ENCODE peak calls at places on chromosomes 12 and 14, in four cellular contexts. One of them, this sample, is unnamed.

GRCh38 chr14:65019944-65020566 is 33.4 kb downstream of the FNTB start:
- DNase-seq in fibroblast of the aortic adventitia: peak
- DNase-seq in A549: peak
- DNase-seq in fibroblast of villous mesenchyme: peak
- DNase-seq in this sample: peak

GRCh38 chr12:38904932-38905479 is 385 bp downstream of the CPNE8 start:
- DNase-seq in fibroblast of the aortic adventitia: peak
- DNase-seq in A549: peak
- DNase-seq in fibroblast of villous mesenchyme: peak
- DNase-seq in this sample: peak

GRCh38 chr12:114687269-114687605 is 3.3 kb upstream of the TBX3 start:
- DNase-seq in fibroblast of the aortic adventitia: no peak
- DNase-seq in A549: no peak
- DNase-seq in fibroblast of villous mesenchyme: no peak
- DNase-seq in this sample: no peak

GRCh38 chr14:105760691-105761344 is 234.4 kb downstream of the TMEM121 start:
- DNase-seq in fibroblast of the aortic adventitia: no peak
- DNase-seq in A549: no peak
- DNase-seq in fibroblast of villous mesenchyme: no peak
- DNase-seq in this sample: no peak

GRCh38 chr12:58413794-58414193 is 472.4 kb downstream of the ATP23 start:
- DNase-seq in fibroblast of the aortic adventitia: peak
- DNase-seq in A549: no peak
- DNase-seq in fibroblast of villous mesenchyme: peak
- DNase-seq in this sample: peak

GRCh38 chr12:132611620-132612019 is 1.2 kb upstream of the LRCOL1 start:
- DNase-seq in fibroblast of the aortic adventitia: no peak
- DNase-seq in A549: no peak
- DNase-seq in fibroblast of villous mesenchyme: no peak
- DNase-seq in this sample: no peak

GRCh38 chr12:82635263-82635662 is 51.4 kb upstream of the TMTC2 start:
- DNase-seq in fibroblast of the aortic adventitia: no peak
- DNase-seq in A549: no peak
- DNase-seq in fibroblast of villous mesenchyme: no peak
- DNase-seq in this sample: no peak

GRCh38 chr12:19130224-19131019 is 889 bp downstream of the PLEKHA5 start:
- DNase-seq in fibroblast of the aortic adventitia: peak
- DNase-seq in A549: peak
- DNase-seq in fibroblast of villous mesenchyme: no peak
- DNase-seq in this sample: peak

GRCh38 chr14:61524936-61525292 is 170.4 kb upstream of the HIF1A start:
- DNase-seq in fibroblast of the aortic adventitia: no peak
- DNase-seq in A549: no peak
- DNase-seq in fibroblast of villous mesenchyme: no peak
- DNase-seq in this sample: no peak

GRCh38 chr14:57266060-57266459 is 2.6 kb downstream of the EXOC5 start:
- DNase-seq in fibroblast of the aortic adventitia: peak
- DNase-seq in A549: no peak
- DNase-seq in fibroblast of villous mesenchyme: peak
- DNase-seq in this sample: no peak

GRCh38 chr12:74608376-74608775 is 70.7 kb downstream of the ATXN7L3B start:
- DNase-seq in fibroblast of the aortic adventitia: no peak
- DNase-seq in A549: no peak
- DNase-seq in fibroblast of villous mesenchyme: no peak
- DNase-seq in this sample: no peak

GRCh38 chr14:22314183-22314820 is 274.7 kb downstream of the DAD1 start:
- DNase-seq in fibroblast of the aortic adventitia: peak
- DNase-seq in A549: peak
- DNase-seq in fibroblast of villous mesenchyme: peak
- DNase-seq in this sample: peak

GRCh38 chr12:123270380-123271181 is 1.1 kb downstream of the CDK2AP1 start:
- DNase-seq in fibroblast of the aortic adventitia: peak
- DNase-seq in A549: no peak
- DNase-seq in fibroblast of villous mesenchyme: peak
- DNase-seq in this sample: peak

GRCh38 chr14:106129274-106129673 is 602.9 kb downstream of the TMEM121 start:
- DNase-seq in fibroblast of the aortic adventitia: no peak
- DNase-seq in A549: no peak
- DNase-seq in fibroblast of villous mesenchyme: no peak
- DNase-seq in this sample: no peak

GRCh38 chr12:71509705-71510104 is 70.1 kb downstream of the LGR5 start:
- DNase-seq in fibroblast of the aortic adventitia: no peak
- DNase-seq in A549: no peak
- DNase-seq in fibroblast of villous mesenchyme: no peak
- DNase-seq in this sample: no peak

GRCh38 chr12:76777765-76778216 is 13.9 kb downstream of the ZDHHC17 start:
- DNase-seq in fibroblast of the aortic adventitia: no peak
- DNase-seq in A549: no peak
- DNase-seq in fibroblast of villous mesenchyme: no peak
- DNase-seq in this sample: no peak

GRCh38 chr12:116395381-116395780 is 117.9 kb upstream of the MED13L start:
- DNase-seq in fibroblast of the aortic adventitia: peak
- DNase-seq in A549: no peak
- DNase-seq in fibroblast of villous mesenchyme: no peak
- DNase-seq in this sample: no peak

GRCh38 chr14:55851961-55852360 is 266.2 kb upstream of the PELI2 start:
- DNase-seq in fibroblast of the aortic adventitia: no peak
- DNase-seq in A549: no peak
- DNase-seq in fibroblast of villous mesenchyme: no peak
- DNase-seq in this sample: no peak

GRCh38 chr12:115489253-115489652 is 788.2 kb downstream of the MED13L start:
- DNase-seq in fibroblast of the aortic adventitia: no peak
- DNase-seq in A549: no peak
- DNase-seq in fibroblast of villous mesenchyme: no peak
- DNase-seq in this sample: no peak

GRCh38 chr12:123614531-123614930 is 12.6 kb downstream of the DDX55 start:
- DNase-seq in fibroblast of the aortic adventitia: peak
- DNase-seq in A549: no peak
- DNase-seq in fibroblast of villous mesenchyme: peak
- DNase-seq in this sample: peak

GRCh38 chr12:130428116-130428515 is 90.4 kb downstream of the PIWIL1 start:
- DNase-seq in fibroblast of the aortic adventitia: no peak
- DNase-seq in A549: no peak
- DNase-seq in fibroblast of villous mesenchyme: no peak
- DNase-seq in this sample: no peak

GRCh38 chr14:79246200-79246599 is 965.1 kb downstream of the DIO2 start:
- DNase-seq in fibroblast of the aortic adventitia: peak
- DNase-seq in A549: no peak
- DNase-seq in fibroblast of villous mesenchyme: no peak
- DNase-seq in this sample: no peak

GRCh38 chr12:120055231-120055630 is 61.3 kb downstream of the RAB35 start:
- DNase-seq in fibroblast of the aortic adventitia: peak
- DNase-seq in A549: no peak
- DNase-seq in fibroblast of villous mesenchyme: no peak
- DNase-seq in this sample: no peak

GRCh38 chr12:51951199-51951842 is at the start of gene ACVR1B:
- DNase-seq in fibroblast of the aortic adventitia: peak
- DNase-seq in A549: peak
- DNase-seq in fibroblast of villous mesenchyme: peak
- DNase-seq in this sample: peak

GRCh38 chr12:55636853-55637252 is at the start of gene OR10P1:
- DNase-seq in fibroblast of the aortic adventitia: no peak
- DNase-seq in A549: no peak
- DNase-seq in fibroblast of villous mesenchyme: no peak
- DNase-seq in this sample: no peak

GRCh38 chr14:64973826-64974225 is 1.7 kb upstream of the RAB15 start:
- DNase-seq in fibroblast of the aortic adventitia: no peak
- DNase-seq in A549: no peak
- DNase-seq in fibroblast of villous mesenchyme: no peak
- DNase-seq in this sample: no peak

GRCh38 chr12:114821571-114821970 is 137.6 kb upstream of the TBX3 start:
- DNase-seq in fibroblast of the aortic adventitia: no peak
- DNase-seq in A549: no peak
- DNase-seq in fibroblast of villous mesenchyme: no peak
- DNase-seq in this sample: no peak

GRCh38 chr12:28035483-28035882 is 63.0 kb upstream of the PTHLH start:
- DNase-seq in fibroblast of the aortic adventitia: peak
- DNase-seq in A549: no peak
- DNase-seq in fibroblast of villous mesenchyme: peak
- DNase-seq in this sample: peak

GRCh38 chr12:49089831-49090773 is 4.5 kb downstream of the DHH start:
- DNase-seq in fibroblast of the aortic adventitia: peak
- DNase-seq in A549: no peak
- DNase-seq in fibroblast of villous mesenchyme: peak
- DNase-seq in this sample: peak

GRCh38 chr12:25241171-25242020 is 9.3 kb downstream of the KRAS start:
- DNase-seq in fibroblast of the aortic adventitia: peak
- DNase-seq in A549: no peak
- DNase-seq in fibroblast of villous mesenchyme: peak
- DNase-seq in this sample: peak

DNA sequence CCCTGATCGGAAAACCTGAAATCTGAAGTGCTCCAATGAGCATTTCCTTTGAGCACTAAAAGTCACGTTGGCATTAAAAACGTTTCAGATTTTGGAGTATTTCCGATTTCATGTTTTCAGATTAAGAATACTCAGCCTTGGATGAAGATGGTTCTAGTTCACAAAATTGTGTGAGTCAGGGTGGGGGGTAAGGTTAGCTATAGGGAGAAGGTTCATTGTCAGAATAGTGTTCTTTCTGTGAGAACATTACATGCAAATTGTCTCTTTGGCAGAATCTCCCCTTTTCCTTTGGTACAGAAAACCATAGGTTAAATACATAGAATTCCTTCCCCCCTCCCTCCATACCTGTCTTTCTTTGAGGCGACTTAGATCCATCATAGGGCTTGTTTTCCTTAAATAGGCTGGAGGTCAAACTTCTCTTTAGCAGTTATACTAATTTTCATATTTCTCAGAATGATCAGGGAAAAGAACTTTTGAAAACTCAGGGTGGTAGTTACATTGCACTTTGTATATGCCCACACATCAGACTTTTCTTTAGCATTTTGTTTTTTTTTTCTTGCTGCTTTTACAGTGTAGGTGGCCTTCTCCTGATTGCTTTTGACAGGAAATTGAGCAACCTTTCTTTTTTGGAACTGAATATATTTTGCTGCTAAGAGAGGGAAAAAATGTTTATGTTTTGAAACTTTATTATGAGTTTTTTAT is 503.5 kb downstream of the PCNX1 start:
- DNase-seq in fibroblast of the aortic adventitia: peak
- DNase-seq in A549: no peak
- DNase-seq in fibroblast of villous mesenchyme: peak
- DNase-seq in this sample: peak
- H3K4me3 ChIP-seq in fibroblast of the aortic adventitia: no peak
- H3K4me3 ChIP-seq in A549: no peak
- H3K4me3 ChIP-seq in fibroblast of villous mesenchyme: no peak
- H3K4me3 ChIP-seq in this sample: no peak

DNA sequence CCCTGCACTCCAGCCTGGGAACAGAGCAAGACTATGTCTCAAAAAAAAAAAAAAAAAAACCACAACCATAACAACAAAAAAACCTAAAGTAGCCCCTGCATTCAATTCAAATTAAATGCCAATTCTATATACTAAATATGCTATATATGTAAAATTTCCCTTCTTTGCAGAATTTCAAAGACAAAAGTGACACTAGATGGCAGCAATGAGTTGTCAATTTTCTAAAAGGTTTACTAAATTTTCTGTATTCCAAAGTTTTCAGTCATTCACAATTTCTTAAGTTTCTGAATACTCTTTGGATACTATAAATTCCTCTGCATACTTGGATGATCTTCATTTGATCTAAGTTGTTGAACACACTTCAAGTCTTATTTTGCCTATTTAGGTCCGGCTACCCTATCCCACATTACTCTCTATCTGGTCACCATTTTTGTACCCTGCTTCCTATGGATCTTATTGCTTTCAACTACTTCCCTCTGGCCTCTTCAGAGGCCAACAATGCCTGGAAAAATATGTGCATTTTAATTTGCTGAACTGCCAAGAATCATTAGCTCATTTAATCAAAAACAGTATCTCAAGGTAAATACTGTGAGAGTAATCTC is 27.9 kb downstream of the HNRNPC start:
- DNase-seq in fibroblast of the aortic adventitia: peak
- DNase-seq in A549: no peak
- DNase-seq in fibroblast of villous mesenchyme: peak
- DNase-seq in this sample: peak
- TF ChIP-seq CTCF in fibroblast of the aortic adventitia: peak
- TF ChIP-seq CTCF in A549: peak
- TF ChIP-seq CTCF in fibroblast of villous mesenchyme: peak
- TF ChIP-seq CTCF in this sample: peak

GRCh38 chr12:75754698-75755097 is 243.3 kb upstream of the KRR1 start:
- DNase-seq in fibroblast of the aortic adventitia: no peak
- DNase-seq in A549: no peak
- DNase-seq in fibroblast of villous mesenchyme: no peak
- DNase-seq in this sample: no peak

GRCh38 chr12:75754141-75754540 is 242.7 kb upstream of the KRR1 start:
- DNase-seq in fibroblast of the aortic adventitia: no peak
- DNase-seq in A549: no peak
- DNase-seq in fibroblast of villous mesenchyme: no peak
- DNase-seq in this sample: no peak

GRCh38 chr12:75747572-75747995 is 236.2 kb upstream of the KRR1 start:
- DNase-seq in fibroblast of the aortic adventitia: peak
- DNase-seq in A549: no peak
- DNase-seq in fibroblast of villous mesenchyme: peak
- DNase-seq in this sample: peak

GRCh38 chr12:75751769-75752471 is 240.5 kb upstream of the KRR1 start:
- DNase-seq in fibroblast of the aortic adventitia: no peak
- DNase-seq in A549: peak
- DNase-seq in fibroblast of villous mesenchyme: no peak
- DNase-seq in this sample: no peak

DNA sequence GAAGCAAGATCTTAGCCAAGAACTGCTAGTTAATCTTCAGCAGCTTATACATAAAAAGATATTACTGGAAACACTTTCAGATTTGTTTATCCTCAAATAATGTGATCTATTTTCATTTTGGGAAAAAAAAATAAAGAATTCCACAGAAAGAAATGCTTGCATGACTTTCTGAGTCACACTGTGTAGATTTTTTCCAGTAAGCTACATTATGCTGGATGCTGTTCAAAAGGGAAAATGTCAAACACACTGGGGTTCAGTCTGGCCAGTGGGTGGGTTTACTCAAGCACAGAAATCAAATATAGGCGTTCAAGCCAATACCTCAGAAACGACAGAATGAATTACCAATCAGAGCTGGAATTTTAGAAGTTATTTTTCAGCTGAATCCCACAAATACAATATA is 239.5 kb upstream of the KRR1 start:
- DNase-seq in fibroblast of the aortic adventitia: peak
- DNase-seq in A549: peak
- DNase-seq in fibroblast of villous mesenchyme: peak
- DNase-seq in this sample: peak
- H3K4me3 ChIP-seq in fibroblast of the aortic adventitia: no peak
- H3K4me3 ChIP-seq in A549: peak
- H3K4me3 ChIP-seq in fibroblast of villous mesenchyme: no peak
- H3K4me3 ChIP-seq in this sample: no peak

DNA sequence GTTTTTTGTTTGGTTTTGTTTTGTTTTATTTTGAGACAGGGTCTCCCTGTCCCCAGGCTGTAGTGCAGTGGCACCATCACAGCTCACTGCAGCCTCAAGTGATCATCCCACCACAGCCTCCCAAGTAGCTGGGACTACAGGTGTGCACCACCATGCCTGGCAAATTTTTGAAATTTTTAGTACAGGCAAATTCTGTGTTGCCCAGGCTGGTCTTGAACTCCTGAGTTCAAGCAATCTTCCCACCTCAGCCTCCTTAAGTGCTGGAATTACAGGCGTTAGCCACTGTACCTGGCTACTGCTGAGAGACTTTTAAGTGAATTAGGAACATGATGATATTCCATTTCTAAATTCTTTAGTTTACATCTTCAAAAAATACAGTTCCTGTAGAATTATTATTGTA is 2.6 kb downstream of the LYZ start:
- DNase-seq in fibroblast of the aortic adventitia: no peak
- DNase-seq in A549: no peak
- DNase-seq in fibroblast of villous mesenchyme: no peak
- DNase-seq in this sample: no peak
- TF ChIP-seq CTCF in fibroblast of the aortic adventitia: no peak
- TF ChIP-seq CTCF in A549: no peak
- TF ChIP-seq CTCF in fibroblast of villous mesenchyme: no peak
- TF ChIP-seq CTCF in this sample: no peak